ENCODE peak calls at places on chromosome 5, in four cellular contexts. One of them, this sample, is unnamed.

GRCh38 chr5:168327451-168327850 is 36.0 kb downstream of the WWC1 start:
- DNase-seq in foreskin fibroblast: no peak
- DNase-seq in GM06990: no peak
- DNase-seq in heart left ventricle: no peak
- DNase-seq in this sample: no peak

GRCh38 chr5:62266573-62266972 is 39.4 kb upstream of the KIF2A start:
- DNase-seq in foreskin fibroblast: no peak
- DNase-seq in GM06990: no peak
- DNase-seq in heart left ventricle: no peak
- DNase-seq in this sample: no peak

GRCh38 chr5:127806776-127807175 is 103.6 kb downstream of the CCDC192 start:
- DNase-seq in foreskin fibroblast: no peak
- DNase-seq in GM06990: no peak
- DNase-seq in heart left ventricle: no peak
- DNase-seq in this sample: no peak

GRCh38 chr5:4572297-4572696 is 567.8 kb upstream of the ADAMTS16 start:
- DNase-seq in foreskin fibroblast: no peak
- DNase-seq in GM06990: no peak
- DNase-seq in heart left ventricle: no peak
- DNase-seq in this sample: no peak

GRCh38 chr5:62334082-62334481 is 28.1 kb downstream of the KIF2A start:
- DNase-seq in foreskin fibroblast: no peak
- DNase-seq in GM06990: no peak
- DNase-seq in heart left ventricle: no peak
- DNase-seq in this sample: no peak

GRCh38 chr5:38446029-38446522 is 110.4 kb downstream of the LIFR start:
- DNase-seq in foreskin fibroblast: no peak
- DNase-seq in GM06990: no peak
- DNase-seq in heart left ventricle: no peak
- DNase-seq in this sample: no peak

GRCh38 chr5:142960309-142960696 is 190.1 kb downstream of the ARHGAP26 start:
- DNase-seq in foreskin fibroblast: peak
- DNase-seq in GM06990: no peak
- DNase-seq in heart left ventricle: no peak
- DNase-seq in this sample: peak

GRCh38 chr5:166845044-166845443 is 1446.4 kb upstream of the WWC1 start:
- DNase-seq in foreskin fibroblast: no peak
- DNase-seq in GM06990: no peak
- DNase-seq in heart left ventricle: no peak
- DNase-seq in this sample: no peak

GRCh38 chr5:141839015-141839513 is 39.1 kb downstream of the PCDH1 start:
- DNase-seq in foreskin fibroblast: no peak
- DNase-seq in GM06990: no peak
- DNase-seq in heart left ventricle: no peak
- DNase-seq in this sample: no peak

GRCh38 chr5:135560858-135561257 is 17.9 kb downstream of the CXCL14 start:
- DNase-seq in foreskin fibroblast: peak
- DNase-seq in GM06990: peak
- DNase-seq in heart left ventricle: peak
- DNase-seq in this sample: peak

GRCh38 chr5:175124251-175124813 is 319.6 kb downstream of the DRD1 start:
- DNase-seq in foreskin fibroblast: no peak
- DNase-seq in GM06990: no peak
- DNase-seq in heart left ventricle: no peak
- DNase-seq in this sample: no peak

GRCh38 chr5:154309805-154310204 is 119.3 kb downstream of the GALNT10 start:
- DNase-seq in foreskin fibroblast: no peak
- DNase-seq in GM06990: no peak
- DNase-seq in heart left ventricle: no peak
- DNase-seq in this sample: no peak

GRCh38 chr5:107869459-107870115 is 198.8 kb upstream of the EFNA5 start:
- DNase-seq in foreskin fibroblast: peak
- DNase-seq in GM06990: no peak
- DNase-seq in heart left ventricle: no peak
- DNase-seq in this sample: peak

GRCh38 chr5:119355636-119356383 is at the start of gene TNFAIP8:
- DNase-seq in foreskin fibroblast: peak
- DNase-seq in GM06990: peak
- DNase-seq in heart left ventricle: peak
- DNase-seq in this sample: peak

GRCh38 chr5:161167001-161167765 is 315.2 kb upstream of the ATP10B start:
- DNase-seq in foreskin fibroblast: no peak
- DNase-seq in GM06990: no peak
- DNase-seq in heart left ventricle: no peak
- DNase-seq in this sample: no peak

GRCh38 chr5:132313378-132313777 is 19.2 kb downstream of the SLC22A4 start:
- DNase-seq in foreskin fibroblast: peak
- DNase-seq in GM06990: no peak
- DNase-seq in heart left ventricle: no peak
- DNase-seq in this sample: no peak

GRCh38 chr5:149651686-149652085 is 70.4 kb downstream of the ARHGEF37 start:
- DNase-seq in foreskin fibroblast: no peak
- DNase-seq in GM06990: no peak
- DNase-seq in heart left ventricle: no peak
- DNase-seq in this sample: no peak

GRCh38 chr5:142235050-142235797 is 89.6 kb downstream of the SPRY4 start:
- DNase-seq in foreskin fibroblast: no peak
- DNase-seq in GM06990: no peak
- DNase-seq in heart left ventricle: no peak
- DNase-seq in this sample: no peak

GRCh38 chr5:40052812-40053211 is 626.9 kb upstream of the PTGER4 start:
- DNase-seq in foreskin fibroblast: no peak
- DNase-seq in GM06990: no peak
- DNase-seq in heart left ventricle: no peak
- DNase-seq in this sample: no peak

GRCh38 chr5:124686239-124687004 is 60.0 kb downstream of the ZNF608 start:
- DNase-seq in foreskin fibroblast: no peak
- DNase-seq in GM06990: no peak
- DNase-seq in heart left ventricle: no peak
- DNase-seq in this sample: no peak

GRCh38 chr5:90093931-90094485 is 315.5 kb downstream of the CETN3 start:
- DNase-seq in foreskin fibroblast: no peak
- DNase-seq in GM06990: no peak
- DNase-seq in heart left ventricle: no peak
- DNase-seq in this sample: no peak

GRCh38 chr5:169013846-169014245 is 287.1 kb downstream of the SLIT3 start:
- DNase-seq in foreskin fibroblast: no peak
- DNase-seq in GM06990: no peak
- DNase-seq in heart left ventricle: no peak
- DNase-seq in this sample: no peak

GRCh38 chr5:101009758-101010519 is 106.9 kb upstream of the ST8SIA4 start:
- DNase-seq in foreskin fibroblast: no peak
- DNase-seq in GM06990: no peak
- DNase-seq in heart left ventricle: no peak
- DNase-seq in this sample: no peak

GRCh38 chr5:101018299-101018698 is 115.2 kb upstream of the ST8SIA4 start:
- DNase-seq in foreskin fibroblast: no peak
- DNase-seq in GM06990: no peak
- DNase-seq in heart left ventricle: no peak
- DNase-seq in this sample: no peak

GRCh38 chr5:101012880-101013279 is 109.8 kb upstream of the ST8SIA4 start:
- DNase-seq in foreskin fibroblast: no peak
- DNase-seq in GM06990: no peak
- DNase-seq in heart left ventricle: no peak
- DNase-seq in this sample: no peak
- TF ChIP-seq CTCF in foreskin fibroblast: no peak
- TF ChIP-seq CTCF in GM06990: peak
- TF ChIP-seq CTCF in heart left ventricle: no peak
- TF ChIP-seq CTCF in this sample: no peak

GRCh38 chr5:55232985-55233928 is at the start of gene CCNO:
- DNase-seq in foreskin fibroblast: peak
- DNase-seq in GM06990: peak
- DNase-seq in heart left ventricle: peak
- DNase-seq in this sample: peak
- TF ChIP-seq CTCF in foreskin fibroblast: no peak
- TF ChIP-seq CTCF in GM06990: no peak
- TF ChIP-seq CTCF in heart left ventricle: no peak
- TF ChIP-seq CTCF in this sample: no peak

GRCh38 chr5:73445708-73446630 is 2.6 kb downstream of the FOXD1 start:
- DNase-seq in foreskin fibroblast: no peak
- DNase-seq in GM06990: no peak
- DNase-seq in heart left ventricle: no peak
- DNase-seq in this sample: no peak

GRCh38 chr5:73446631-73447233 is 1.8 kb downstream of the FOXD1 start:
- DNase-seq in foreskin fibroblast: no peak
- DNase-seq in GM06990: no peak
- DNase-seq in heart left ventricle: no peak
- DNase-seq in this sample: no peak

GRCh38 chr5:73448072-73448432 is 525 bp downstream of the FOXD1 start:
- DNase-seq in foreskin fibroblast: no peak
- DNase-seq in GM06990: no peak
- DNase-seq in heart left ventricle: peak
- DNase-seq in this sample: no peak

GRCh38 chr5:73448451-73449136 is at the start of gene FOXD1:
- DNase-seq in foreskin fibroblast: peak
- DNase-seq in GM06990: peak
- DNase-seq in heart left ventricle: peak
- DNase-seq in this sample: peak

DNA sequence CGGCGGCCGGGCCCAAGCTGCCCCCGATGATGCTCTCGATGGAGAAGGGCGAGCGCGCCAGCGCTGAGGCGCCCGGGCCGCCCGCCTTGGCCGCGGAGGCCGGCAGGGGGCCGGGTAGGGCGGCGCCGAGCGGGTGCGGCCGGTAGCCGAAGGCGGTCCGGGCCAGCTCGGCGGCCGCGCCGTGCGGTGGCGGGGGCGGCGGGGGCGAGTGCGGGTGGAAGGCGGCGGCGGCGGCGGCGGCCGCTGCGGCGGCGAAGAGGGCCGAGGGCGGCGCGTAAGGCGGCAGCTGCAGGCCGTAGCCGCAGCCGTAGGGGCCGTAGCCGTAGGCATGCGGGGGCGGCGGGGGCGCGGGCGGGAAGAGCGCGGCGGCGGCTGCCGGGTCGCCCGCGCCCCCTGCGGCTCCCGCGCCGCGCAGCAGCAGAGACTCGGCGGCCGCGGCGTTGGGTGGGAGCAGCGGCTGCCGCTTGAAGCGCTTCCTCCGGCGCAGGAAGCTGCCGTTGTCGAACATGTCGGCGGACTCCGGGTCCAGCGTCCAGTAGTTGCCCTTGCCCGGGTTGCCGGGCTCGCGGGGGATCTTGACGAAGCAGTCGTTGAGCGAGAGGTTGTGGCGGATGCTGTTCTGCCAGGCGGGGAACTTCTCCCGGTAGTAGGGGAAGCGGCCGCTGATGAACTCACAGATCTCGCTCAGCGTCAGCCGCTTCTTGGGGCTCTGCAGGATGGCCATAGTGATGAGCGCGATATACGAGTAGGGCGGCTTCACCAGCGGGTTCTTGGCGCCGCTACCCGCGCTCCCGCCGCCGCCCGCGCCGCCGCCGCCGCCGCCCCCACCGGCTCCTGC is 1.1 kb downstream of the FOXD1 start:
- DNase-seq in foreskin fibroblast: no peak
- DNase-seq in GM06990: no peak
- DNase-seq in heart left ventricle: peak
- DNase-seq in this sample: peak
- TF ChIP-seq CTCF in foreskin fibroblast: no peak
- TF ChIP-seq CTCF in GM06990: no peak
- TF ChIP-seq CTCF in heart left ventricle: no peak
- TF ChIP-seq CTCF in this sample: no peak

GRCh38 chr5:103646698-103647614 is 84.4 kb upstream of the NUDT12 start:
- DNase-seq in foreskin fibroblast: no peak
- DNase-seq in GM06990: no peak
- DNase-seq in heart left ventricle: no peak
- DNase-seq in this sample: no peak
- TF ChIP-seq CTCF in foreskin fibroblast: no peak
- TF ChIP-seq CTCF in GM06990: no peak
- TF ChIP-seq CTCF in heart left ventricle: no peak
- TF ChIP-seq CTCF in this sample: no peak

GRCh38 chr5:180525363-180525762 is 31.2 kb downstream of the CNOT6 start:
- DNase-seq in foreskin fibroblast: no peak
- DNase-seq in GM06990: no peak
- DNase-seq in heart left ventricle: no peak
- DNase-seq in this sample: no peak
- TF ChIP-seq CTCF in foreskin fibroblast: no peak
- TF ChIP-seq CTCF in GM06990: no peak
- TF ChIP-seq CTCF in heart left ventricle: no peak
- TF ChIP-seq CTCF in this sample: no peak

DNA sequence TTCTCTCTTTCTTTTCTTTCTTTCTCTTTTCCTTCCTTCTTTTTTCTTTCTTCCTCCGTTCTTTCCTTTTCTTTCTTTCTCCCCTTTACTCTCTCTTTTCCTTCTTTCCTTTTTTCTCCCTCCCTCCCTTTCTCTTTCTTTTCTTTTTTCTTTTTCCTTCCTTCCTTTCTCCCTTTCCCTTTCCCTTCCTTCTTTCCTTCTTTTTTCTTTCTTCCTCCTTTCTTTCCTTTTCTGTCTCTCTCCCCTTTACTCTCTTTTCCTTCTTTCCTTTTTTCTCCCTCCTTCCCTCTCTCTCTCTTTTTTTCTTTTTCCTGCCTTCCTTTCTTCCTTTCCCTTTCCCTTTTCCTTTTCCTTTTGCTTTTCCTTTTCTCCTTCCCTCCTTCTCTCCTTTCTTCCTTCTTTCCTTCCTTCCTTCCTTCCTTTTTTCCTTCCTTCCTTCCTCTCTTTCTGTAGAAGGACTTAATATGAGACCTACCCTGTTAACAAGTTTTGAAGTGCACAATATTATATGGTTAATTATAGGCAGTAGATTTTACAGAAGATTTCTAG is 142.7 kb upstream of the CD180 start:
- DNase-seq in foreskin fibroblast: no peak
- DNase-seq in GM06990: no peak
- DNase-seq in heart left ventricle: no peak
- DNase-seq in this sample: no peak
- TF ChIP-seq CTCF in foreskin fibroblast: no peak
- TF ChIP-seq CTCF in GM06990: no peak
- TF ChIP-seq CTCF in heart left ventricle: no peak
- TF ChIP-seq CTCF in this sample: no peak